ENCODE peak calls at places on chromosomes 5 and 9, in six cellular contexts. S is BE2C; H is CD8-positive, alpha-beta T cell; T is stomach; U is A673; X is HCT116. D is an unnamed sample. For H3K4me1, the result is how much of the 10 kb centered on the place peaks cover.

GRCh38 chr9:19988281-19988680 is 199.4 kb upstream of the SLC24A2 start:
- DNase-seq in S (no peak), X (no peak), H (no peak), U (no peak), T (no peak), D (no peak)

GRCh38 chr9:121440265-121440664 is 59.4 kb downstream of the GGTA1 start:
- DNase-seq in S (no peak), H (no peak), U (peak), T (no peak), X (peak), D (no peak)

GRCh38 chr5:74040065-74040551 is 414.1 kb downstream of the ARHGEF28 start:
- DNase-seq in X (no peak), S (peak), U (peak), H (no peak), T (no peak), D (no peak)

GRCh38 chr5:34626036-34626435 is 30.1 kb upstream of the RAI14 start:
- DNase-seq in H (no peak), U (no peak), T (no peak), S (no peak), X (no peak), D (no peak)

GRCh38 chr5:16550316-16550952 is 66.4 kb downstream of the RETREG1 start:
- DNase-seq in S (peak), T (no peak), U (peak), H (peak), X (peak), D (no peak)

GRCh38 chr9:112295174-112295573 is 38.2 kb downstream of the PTBP3 start:
- DNase-seq in X (no peak), U (no peak), H (no peak), S (no peak), T (no peak), D (no peak)

GRCh38 chr5:83265318-83265717 is 188.0 kb downstream of the XRCC4 start:
- DNase-seq in H (no peak), S (peak), X (no peak), T (peak), U (no peak), D (no peak)

GRCh38 chr9:89597711-89598707 is 6.8 kb upstream of the GADD45G start:
- DNase-seq in T (peak), U (peak), S (peak), X (no peak), H (peak), D (no peak)

GRCh38 chr5:74026310-74026709 is 400.3 kb downstream of the ARHGEF28 start:
- DNase-seq in H (no peak), U (no peak), T (no peak), X (no peak), S (no peak), D (no peak)

GRCh38 chr5:94793113-94793815 is 174.8 kb downstream of the SLF1 start:
- DNase-seq in S (no peak), U (no peak), T (no peak), X (no peak), H (peak), D (no peak)

GRCh38 chr5:82538339-82539034 is 260.3 kb upstream of the RPS23 start:
- DNase-seq in U (peak), X (no peak), T (no peak), H (no peak), S (peak), D (no peak)

GRCh38 chr5:143533978-143534763 is 130.7 kb upstream of the NR3C1 start:
- DNase-seq in T (no peak), X (no peak), S (no peak), U (no peak), H (no peak), D (no peak)

GRCh38 chr5:176402684-176403083 is 13.7 kb downstream of the CLTB start:
- DNase-seq in H (no peak), X (no peak), T (no peak), U (no peak), S (peak), D (no peak)

GRCh38 chr5:90289837-90290236 is 119.7 kb downstream of the CETN3 start:
- DNase-seq in T (no peak), U (no peak), S (peak), H (no peak), X (no peak), D (no peak)

GRCh38 chr5:95723632-95724369 is 7.3 kb upstream of the RHOBTB3 start:
- DNase-seq in U (no peak), T (peak), H (no peak), X (no peak), S (peak), D (no peak)

GRCh38 chr5:60578295-60578694 is 121.7 kb downstream of the DEPDC1B start:
- DNase-seq in H (no peak), X (no peak), T (no peak), S (no peak), U (no peak), D (no peak)

GRCh38 chr9:121269888-121270254 is 1.9 kb downstream of the GSN start:
- DNase-seq in S (no peak), U (no peak), T (no peak), H (no peak), X (no peak), D (no peak)

GRCh38 chr5:13763719-13764118 is 180.8 kb downstream of the DNAH5 start:
- DNase-seq in T (no peak), U (no peak), S (no peak), H (no peak), X (no peak), D (no peak)

GRCh38 chr5:135038202-135038828 is 4.3 kb upstream of the PITX1 start:
- DNase-seq in S (no peak), X (no peak), U (no peak), T (no peak), H (no peak), D (no peak)

GRCh38 chr5:132962429-132962928 is 955 bp downstream of the AFF4 start:
- DNase-seq in T (no peak), S (peak), X (peak), U (peak), H (no peak), D (no peak)

GRCh38 chr9:78196258-78196657 is 39.6 kb upstream of the CEP78 start:
- DNase-seq in S (no peak), H (no peak), T (no peak), X (no peak), U (no peak), D (no peak)

GRCh38 chr5:180990889-180991257 is 2.2 kb downstream of the BTNL3 start:
- DNase-seq in X (no peak), S (no peak), T (no peak), U (no peak), H (no peak), D (no peak)

GRCh38 chr9:136773386-136774044 is 9.2 kb upstream of the LCN15 start:
- DNase-seq in S (peak), X (no peak), H (no peak), T (no peak), U (peak), D (no peak)

GRCh38 chr9:131714161-131714646 is 25.7 kb downstream of the RAPGEF1 start:
- DNase-seq in X (no peak), T (peak), S (no peak), U (no peak), H (no peak), D (no peak)

GRCh38 chr5:19719117-19719516 is 268.9 kb downstream of the CDH18 start:
- DNase-seq in S (no peak), X (no peak), T (no peak), H (no peak), U (no peak), D (no peak)

GRCh38 chr9:2638871-2639673 is 17.5 kb downstream of the VLDLR start:
- DNase-seq in H (no peak), S (no peak), U (no peak), T (no peak), X (no peak), D (no peak)

GRCh38 chr5:167688731-167689130 is 602.7 kb upstream of the WWC1 start:
- DNase-seq in X (no peak), S (no peak), U (no peak), T (no peak), H (no peak), D (no peak)

GRCh38 chr9:85004818-85005413 is 335.4 kb downstream of the NTRK2 start:
- DNase-seq in T (no peak), S (no peak), U (peak), X (no peak), H (no peak), D (no peak)

GRCh38 chr5:3958389-3958788 is 362.8 kb downstream of the IRX1 start:
- DNase-seq in X (no peak), U (no peak), S (no peak), H (no peak), T (no peak), D (no peak)

GRCh38 chr5:177330991-177331837 is 19.5 kb upstream of the MXD3 start:
- DNase-seq in U (no peak), X (no peak), T (no peak), S (no peak), H (no peak), D (no peak)

GRCh38 chr5:144812770-144813169 is 642.1 kb downstream of the KCTD16 start:
- DNase-seq in U (peak), H (no peak), T (no peak), S (no peak), X (no peak), D (no peak)

GRCh38 chr9:31389075-31389474 is 995.4 kb upstream of the ACO1 start:
- DNase-seq in H (no peak), U (no peak), S (no peak), T (no peak), X (no peak), D (no peak)

GRCh38 chr5:61177070-61177469 is 14.8 kb upstream of the SMIM15 start:
- DNase-seq in S (no peak), U (no peak), X (no peak), H (no peak), T (no peak), D (no peak)

GRCh38 chr5:38724301-38725030 is 121.3 kb upstream of the OSMR start:
- DNase-seq in T (no peak), U (peak), S (no peak), H (no peak), X (no peak), D (no peak)

GRCh38 chr9:101486693-101487442 is 46.8 kb upstream of the RNF20 start:
- DNase-seq in T (peak), U (peak), S (peak), X (peak), H (no peak), D (no peak)
- TF ChIP-seq CTCF in T (no peak), U (peak), S (peak), X (peak), H (no peak), D (no peak)

DNA sequence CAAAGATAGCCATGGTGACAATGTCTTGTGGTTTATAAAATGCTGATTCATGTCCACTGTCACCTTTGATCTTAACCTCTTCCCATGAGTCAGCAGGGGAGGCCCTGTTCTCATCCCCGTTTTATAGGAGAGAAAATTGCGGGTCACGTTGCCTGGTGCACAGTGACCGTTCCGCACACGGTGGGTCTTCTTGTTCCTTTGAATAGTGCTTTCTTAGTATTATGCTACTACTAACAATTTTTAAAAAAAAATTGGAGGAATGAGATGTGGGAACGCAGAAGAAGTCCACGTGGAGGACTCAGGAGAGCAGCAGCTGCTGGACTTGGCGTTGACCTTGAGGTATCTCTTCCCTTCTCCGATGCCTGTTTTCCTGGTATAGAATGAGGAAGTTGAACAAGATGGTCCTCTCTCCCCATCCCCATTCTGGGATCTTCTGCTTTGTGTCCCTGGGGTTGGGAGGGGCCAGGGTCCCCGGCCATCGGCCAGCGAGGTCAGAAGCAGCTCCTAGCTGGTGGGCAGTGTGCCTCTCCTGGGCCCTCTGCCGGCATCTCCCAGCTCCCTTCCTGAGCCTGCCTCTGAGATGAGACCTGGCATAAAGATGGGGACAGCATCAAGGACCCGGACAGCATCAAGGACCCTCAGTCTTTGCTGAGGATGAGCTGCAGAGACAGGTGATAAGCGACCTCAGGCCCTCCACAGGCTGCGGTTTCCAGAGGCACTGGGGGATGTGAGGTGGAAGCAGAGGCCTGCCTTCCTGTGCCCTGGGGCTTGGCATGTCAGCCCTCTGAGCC is 143.9 kb downstream of the C9orf50 start:
- DNase-seq in U (no peak), S (no peak), T (no peak), X (no peak), H (no peak), D (no peak)
- H3K4me3 ChIP-seq in U (no peak), S (no peak), T (no peak), X (peak), H (no peak), D (no peak)

DNA sequence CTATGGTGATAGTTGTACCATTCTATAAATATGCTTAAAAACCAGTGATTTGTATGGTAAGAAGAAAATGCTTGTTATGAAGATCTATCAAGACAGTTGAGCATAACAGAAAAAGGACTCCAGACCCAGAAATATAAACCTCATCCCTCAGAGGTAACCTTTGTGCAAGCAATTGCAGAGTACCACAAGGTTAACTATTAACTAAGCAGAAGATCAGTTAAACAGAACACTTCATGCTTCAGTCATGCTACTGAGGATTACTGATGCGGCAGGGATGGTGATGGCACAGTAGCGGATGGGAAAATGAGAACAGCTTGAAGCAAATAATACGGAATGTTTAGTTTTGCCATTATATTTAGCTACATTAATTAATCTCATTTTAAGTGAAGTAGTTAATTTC is 45.5 kb downstream of the IARS1 start:
- DNase-seq in X (no peak), H (no peak), T (no peak), S (no peak), U (no peak), D (no peak)
- H3K4me1 ChIP-seq in X (under half), H (under half), T (under half), S (under half), U (under half), D (under half)

GRCh38 chr9:82570226-82570625 is 492.7 kb downstream of the RASEF start:
- DNase-seq in U (no peak), S (no peak), T (no peak), X (no peak), H (no peak), D (no peak)
- TF ChIP-seq CTCF in U (no peak), S (peak), T (no peak), X (no peak), H (no peak), D (no peak)

GRCh38 chr5:76958976-76959767 is 6.3 kb downstream of the CRHBP start:
- DNase-seq in S (no peak), X (no peak), U (peak), T (no peak), H (no peak), D (no peak)
- H3K4me3 ChIP-seq in S (no peak), X (no peak), U (no peak), T (no peak), H (no peak), D (no peak)

DNA sequence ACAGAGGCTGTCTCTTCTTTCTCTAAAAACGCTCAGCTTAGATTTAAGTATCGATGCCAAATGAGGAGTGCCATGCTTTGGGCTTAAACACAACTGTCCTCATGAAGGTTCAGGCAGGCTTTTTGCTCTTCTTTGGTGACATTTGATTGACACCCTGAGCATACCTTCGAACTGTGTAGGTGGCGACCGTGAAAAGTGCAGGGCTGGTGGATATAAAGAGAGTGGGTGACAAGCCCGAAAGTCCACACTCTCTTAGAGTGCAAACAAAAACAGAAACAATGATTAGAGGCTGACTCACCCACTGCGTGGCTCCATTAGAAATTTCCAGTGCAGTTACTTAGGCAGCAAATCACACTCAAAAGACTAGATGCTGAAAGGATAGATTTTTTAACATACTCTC is 141.7 kb downstream of the SYK start:
- DNase-seq in X (no peak), S (no peak), U (no peak), T (no peak), H (no peak), D (no peak)
- H3K4me1 ChIP-seq in X (under half), S (under half), U (under half), T (under half), H (under half), D (under half)

DNA sequence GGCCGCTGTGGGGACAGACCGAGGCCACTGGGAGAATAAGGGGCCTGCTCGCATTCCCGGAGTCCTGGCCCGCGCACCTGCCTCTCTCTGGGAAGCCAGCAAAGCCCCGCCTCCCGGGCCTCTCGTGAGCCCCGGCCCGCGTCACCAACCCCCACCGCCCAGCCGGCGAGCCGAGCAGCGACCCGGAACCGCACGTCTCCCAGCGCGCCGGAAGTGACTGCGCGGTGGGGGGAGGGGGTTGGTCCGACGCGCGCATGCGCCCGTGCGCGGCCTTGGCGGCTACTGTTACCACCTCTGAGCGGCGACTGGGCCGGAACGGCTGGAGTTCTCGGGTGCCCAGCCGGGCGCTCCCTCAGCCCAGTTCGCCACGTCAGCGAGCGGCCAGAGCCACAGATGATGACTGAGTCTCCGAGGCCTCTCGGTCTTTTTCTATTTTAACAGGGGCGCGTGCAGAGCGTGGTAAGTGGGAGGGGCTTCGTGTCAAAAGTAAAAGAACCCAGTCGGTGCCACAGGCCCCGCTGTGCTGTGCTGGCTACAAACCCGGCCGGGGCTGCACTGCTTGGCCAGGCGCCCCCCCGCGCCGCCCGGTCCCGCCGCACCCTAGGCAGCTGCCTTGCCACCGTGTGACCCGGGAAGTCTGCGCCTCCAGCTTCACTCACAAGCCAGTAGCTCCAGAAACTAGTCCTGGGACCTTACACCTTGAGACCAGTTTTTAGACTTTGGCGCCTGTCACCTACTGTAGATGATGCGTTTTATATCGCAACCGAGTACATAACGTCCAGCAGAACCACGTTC is at the start of gene GOLGA1:
- DNase-seq in H (peak), X (peak), U (peak), S (peak), T (peak), D (peak)
- TF ChIP-seq CTCF in H (no peak), X (no peak), U (no peak), S (no peak), T (no peak), D (no peak)

DNA sequence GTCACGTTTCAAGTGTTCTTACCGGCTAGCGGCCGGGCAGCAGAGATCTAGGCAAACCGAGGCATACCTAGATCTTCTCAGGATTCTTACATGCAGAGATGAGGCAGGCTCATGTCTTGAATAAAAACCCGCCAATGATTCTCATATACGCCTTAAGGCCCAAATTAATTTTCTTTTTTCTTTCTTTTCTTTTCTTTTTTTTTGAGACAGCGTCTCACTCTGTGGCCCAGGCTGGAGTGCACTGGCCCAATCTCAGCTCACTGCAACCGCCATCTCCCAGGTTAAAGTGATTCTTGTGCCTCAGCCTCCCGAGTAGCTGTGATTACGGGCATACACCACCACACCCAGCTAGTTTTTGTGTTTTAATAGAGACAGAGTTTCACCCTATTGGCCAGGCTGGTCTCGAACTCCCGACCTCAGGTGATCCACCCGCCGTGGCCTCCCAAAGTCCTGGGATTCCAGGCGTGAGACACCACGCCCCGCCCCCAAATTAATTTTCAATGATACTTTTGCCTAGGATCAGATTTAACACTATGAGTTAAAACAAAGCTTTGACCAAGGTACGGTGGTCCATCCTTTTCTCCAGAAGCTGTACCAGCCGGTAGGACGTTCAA is 1.5 kb downstream of the C9orf40 start:
- DNase-seq in T (no peak), U (peak), S (no peak), H (no peak), X (no peak), D (no peak)
- H3K4me3 ChIP-seq in T (peak), U (peak), S (peak), H (peak), X (peak), D (peak)

D was measured in esophagus muscularis mucosa.